ENCODE peak calls at places on chromosome 7, in four cellular contexts. One of them, this sample, is unnamed.

GRCh38 chr7:134669388-134669787 is 22.7 kb downstream of the BPGM start:
- DNase-seq in HEK293T: no peak
- DNase-seq in GM12878: no peak
- DNase-seq in H1: no peak
- DNase-seq in this sample: no peak

GRCh38 chr7:2108501-2109250 is 124.1 kb downstream of the MAD1L1 start:
- DNase-seq in HEK293T: no peak
- DNase-seq in GM12878: no peak
- DNase-seq in H1: no peak
- DNase-seq in this sample: no peak

GRCh38 chr7:9978111-9979064 is 995.3 kb upstream of the PHF14 start:
- DNase-seq in HEK293T: no peak
- DNase-seq in GM12878: no peak
- DNase-seq in H1: no peak
- DNase-seq in this sample: no peak

GRCh38 chr7:135197343-135197742 is 14.0 kb downstream of the WDR91 start:
- DNase-seq in HEK293T: no peak
- DNase-seq in GM12878: no peak
- DNase-seq in H1: no peak
- DNase-seq in this sample: no peak

GRCh38 chr7:37514520-37514919 is 65.9 kb upstream of the ELMO1 start:
- DNase-seq in HEK293T: no peak
- DNase-seq in GM12878: no peak
- DNase-seq in H1: no peak
- DNase-seq in this sample: no peak

GRCh38 chr7:115406216-115406615 is 484.3 kb downstream of the MDFIC start:
- DNase-seq in HEK293T: no peak
- DNase-seq in GM12878: no peak
- DNase-seq in H1: no peak
- DNase-seq in this sample: no peak

GRCh38 chr7:99384523-99384922 is 10.0 kb downstream of the ARPC1B start:
- DNase-seq in HEK293T: no peak
- DNase-seq in GM12878: no peak
- DNase-seq in H1: no peak
- DNase-seq in this sample: no peak

GRCh38 chr7:33334349-33334748 is 205.0 kb downstream of the BBS9 start:
- DNase-seq in HEK293T: peak; percentile 22
- DNase-seq in GM12878: no peak
- DNase-seq in H1: peak; percentile 15
- DNase-seq in this sample: peak; percentile 44

GRCh38 chr7:36037121-36037662 is 115.9 kb upstream of the EEPD1 start:
- DNase-seq in HEK293T: no peak
- DNase-seq in GM12878: no peak
- DNase-seq in H1: no peak
- DNase-seq in this sample: no peak

GRCh38 chr7:73827568-73828106 is 3.2 kb upstream of the CLDN4 start:
- DNase-seq in HEK293T: no peak
- DNase-seq in GM12878: no peak
- DNase-seq in H1: no peak
- DNase-seq in this sample: no peak

DNA sequence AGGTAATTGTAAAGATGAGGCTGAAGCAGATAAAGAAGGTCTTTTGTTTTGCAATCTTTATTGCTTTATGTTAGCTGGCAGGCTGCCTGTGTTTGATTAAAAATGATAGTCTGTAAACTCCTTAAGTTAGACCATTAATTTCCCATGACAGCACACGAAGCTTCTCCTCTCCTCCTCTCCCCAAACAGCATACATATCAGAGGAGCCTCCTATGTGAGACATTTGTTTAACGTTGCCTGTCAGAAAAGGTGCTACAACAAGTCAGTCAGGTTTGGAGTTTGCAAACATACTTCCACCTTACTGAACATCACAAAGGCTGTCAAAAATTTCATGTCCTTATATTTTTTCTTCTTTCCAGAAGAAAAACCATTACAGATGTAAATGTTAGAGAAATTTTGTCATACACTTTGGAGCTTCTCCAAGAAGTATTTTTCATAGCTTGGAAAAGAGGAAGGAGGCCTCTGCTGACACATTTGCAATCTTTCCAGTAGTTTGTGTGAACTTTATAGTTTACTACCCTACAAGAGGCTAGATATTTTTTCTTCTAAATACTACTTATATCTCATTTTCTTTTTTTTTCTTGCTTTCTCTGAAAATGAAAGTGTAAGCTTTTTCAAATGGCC is 393.1 kb downstream of the EXOC4 start:
- DNase-seq in HEK293T: no peak
- DNase-seq in GM12878: no peak
- DNase-seq in H1: no peak
- DNase-seq in this sample: no peak
- TF ChIP-seq SUZ12 in HEK293T: no peak
- TF ChIP-seq SUZ12 in GM12878: no peak
- TF ChIP-seq SUZ12 in H1: no peak
- TF ChIP-seq SUZ12 in this sample: no peak

GRCh38 chr7:8208661-8209060 is 53.3 kb downstream of the ICA1 start:
- DNase-seq in HEK293T: no peak
- DNase-seq in GM12878: no peak
- DNase-seq in H1: no peak
- DNase-seq in this sample: no peak
- TF ChIP-seq SUZ12 in HEK293T: no peak
- TF ChIP-seq SUZ12 in GM12878: no peak
- TF ChIP-seq SUZ12 in H1: no peak
- TF ChIP-seq SUZ12 in this sample: no peak

DNA sequence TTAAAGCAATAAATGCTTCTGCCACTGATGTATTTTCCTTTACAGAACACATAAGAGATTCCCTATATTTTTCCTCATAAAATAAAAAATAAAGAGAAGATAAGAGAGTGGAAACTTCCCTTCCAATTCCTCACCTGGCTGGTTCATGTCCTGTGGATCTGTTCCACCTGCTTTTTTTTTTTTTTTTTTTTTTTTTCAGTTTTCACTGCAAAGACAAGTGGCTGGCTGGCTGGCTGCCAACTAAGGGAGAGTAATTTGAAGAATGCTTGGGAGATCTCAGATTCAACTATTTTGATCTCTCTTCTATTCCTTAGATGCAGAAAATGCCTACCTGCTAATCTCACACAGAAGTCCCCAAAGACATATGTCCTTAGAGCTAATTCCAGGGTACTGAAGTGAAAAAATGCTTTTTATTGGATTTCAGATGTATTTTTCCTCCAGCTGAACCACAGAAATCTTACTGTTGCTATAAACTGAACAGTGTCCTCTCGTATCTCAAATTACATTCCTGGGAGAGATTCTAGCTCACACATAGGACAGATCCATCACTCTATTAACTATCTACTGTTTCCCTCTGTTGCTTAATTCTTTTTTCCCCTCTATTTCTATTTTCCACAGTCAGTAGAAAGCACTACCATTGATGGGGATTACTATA is 120.8 kb downstream of the NRCAM start:
- DNase-seq in HEK293T: no peak
- DNase-seq in GM12878: no peak
- DNase-seq in H1: no peak
- DNase-seq in this sample: no peak
- TF ChIP-seq SUZ12 in HEK293T: no peak
- TF ChIP-seq SUZ12 in GM12878: no peak
- TF ChIP-seq SUZ12 in H1: no peak
- TF ChIP-seq SUZ12 in this sample: no peak

DNA sequence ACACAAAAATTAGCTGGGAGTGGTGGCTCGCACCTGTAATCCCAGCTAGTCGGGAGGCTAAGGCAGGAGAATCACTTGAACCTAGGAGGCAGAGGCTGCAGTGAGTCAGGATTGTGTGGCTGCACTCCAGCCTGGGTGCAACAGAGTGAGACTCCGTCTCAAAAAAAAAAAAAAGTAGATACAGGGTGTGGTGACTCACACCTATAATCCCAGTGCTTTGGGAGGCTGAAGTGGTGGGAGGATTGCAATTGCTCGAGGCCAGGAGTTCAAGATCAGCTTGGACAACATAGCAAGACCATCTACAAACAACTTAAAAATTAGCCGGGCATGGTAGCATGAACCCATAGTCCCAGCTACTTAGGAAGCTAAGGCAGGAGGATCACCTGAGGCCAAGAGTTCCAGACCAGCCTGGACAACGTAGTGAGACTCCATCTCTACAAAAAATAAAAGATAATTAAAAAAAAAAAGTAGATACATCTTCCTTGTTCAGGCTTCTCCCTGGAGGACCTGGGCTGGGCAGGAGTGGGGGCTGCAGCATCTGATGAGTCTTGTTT is 2.0 kb downstream of the MOSPD3 start:
- DNase-seq in HEK293T: no peak
- DNase-seq in GM12878: no peak
- DNase-seq in H1: no peak
- DNase-seq in this sample: no peak
- TF ChIP-seq SUZ12 in HEK293T: no peak
- TF ChIP-seq SUZ12 in GM12878: no peak
- TF ChIP-seq SUZ12 in H1: no peak
- TF ChIP-seq SUZ12 in this sample: no peak

GRCh38 chr7:121960678-121961461 is 87.9 kb downstream of the PTPRZ1 start:
- DNase-seq in HEK293T: no peak
- DNase-seq in GM12878: no peak
- DNase-seq in H1: peak; percentile 17
- DNase-seq in this sample: no peak
- TF ChIP-seq SUZ12 in HEK293T: no peak
- TF ChIP-seq SUZ12 in GM12878: no peak
- TF ChIP-seq SUZ12 in H1: no peak
- TF ChIP-seq SUZ12 in this sample: no peak

DNA sequence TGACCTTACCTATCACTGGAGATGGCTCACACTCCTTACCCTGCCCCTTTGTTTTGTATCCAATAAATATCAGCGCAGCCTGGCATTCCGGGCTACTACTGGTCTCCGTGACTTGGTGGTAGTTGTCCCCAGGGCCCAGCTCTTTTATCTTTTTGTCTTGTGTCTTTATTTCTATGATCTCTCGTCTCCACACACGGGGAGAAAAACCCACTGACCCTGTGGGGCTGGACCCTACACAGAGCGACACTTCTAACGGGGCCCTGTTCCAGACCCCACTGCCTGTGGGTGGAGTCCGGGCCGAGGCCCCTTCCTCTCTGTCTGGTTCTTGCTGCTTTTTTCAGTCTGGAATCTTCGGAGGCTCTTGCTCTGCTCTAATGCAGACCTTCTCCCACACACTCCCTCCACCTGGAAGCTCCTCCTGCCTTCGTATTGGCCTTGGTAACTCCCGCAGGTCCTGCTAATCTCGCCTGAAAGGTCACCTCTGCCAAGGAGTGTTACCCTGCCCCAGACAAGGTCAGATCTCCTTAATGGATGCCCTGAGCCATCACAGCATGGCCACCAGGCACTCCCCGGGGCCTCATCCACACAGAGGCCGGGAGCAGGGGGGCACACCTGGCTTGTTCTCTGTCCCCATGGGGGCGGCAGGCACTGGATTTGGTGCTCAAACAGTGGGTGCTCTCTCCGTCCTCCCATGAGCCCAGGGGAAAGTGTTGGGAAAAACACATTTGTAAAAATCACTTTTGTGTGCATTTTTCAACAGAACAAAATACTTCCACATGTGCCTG is 531.7 kb downstream of the PTPRN2 start:
- DNase-seq in HEK293T: no peak
- DNase-seq in GM12878: no peak
- DNase-seq in H1: no peak
- DNase-seq in this sample: no peak
- TF ChIP-seq SUZ12 in HEK293T: no peak
- TF ChIP-seq SUZ12 in GM12878: no peak
- TF ChIP-seq SUZ12 in H1: no peak
- TF ChIP-seq SUZ12 in this sample: no peak

GRCh38 chr7:70714506-70715038 is 417.4 kb upstream of the GALNT17 start:
- DNase-seq in HEK293T: no peak
- DNase-seq in GM12878: no peak
- DNase-seq in H1: no peak
- DNase-seq in this sample: no peak
- TF ChIP-seq SUZ12 in HEK293T: no peak
- TF ChIP-seq SUZ12 in GM12878: no peak
- TF ChIP-seq SUZ12 in H1: no peak
- TF ChIP-seq SUZ12 in this sample: no peak

This sample was measured in NT2/D1.